ENCODE peak calls at places on chromosomes 2 and 18, in four cellular contexts. H is gastrocnemius medialis, C is HCT116, D is K562. A is an unnamed sample.
A peak's percentile ranks its signal among the peaks of the same experiment; 100 is the strongest.

GRCh38 chr2:215548714-215549113 is 112.8 kb upstream of the FN1 start:
- DNase-seq in H (no peak), C (no peak), D (no peak), A (no peak)

GRCh38 chr2:16900405-16901025 is 234.9 kb upstream of the CYRIA start:
- DNase-seq in H (no peak), C (peak; percentile 45), D (peak; percentile 10), A (no peak)

GRCh38 chr2:189799531-189799930 is 15.3 kb downstream of the PMS1 start:
- DNase-seq in H (no peak), C (no peak), D (no peak), A (no peak)

GRCh38 chr2:231902598-231902997 is 23.6 kb downstream of the NPPC start:
- DNase-seq in H (no peak), C (no peak), D (no peak), A (no peak)

GRCh38 chr2:40554665-40555294 is 102.9 kb upstream of the SLC8A1 start:
- DNase-seq in H (peak; percentile 13), C (peak; percentile 27), D (peak; percentile 17), A (peak; percentile 79)

GRCh38 chr2:45843136-45843535 is 191.7 kb downstream of the PRKCE start:
- DNase-seq in H (no peak), C (no peak), D (no peak), A (no peak)

GRCh38 chr2:3037196-3038194 is 340.1 kb downstream of the EIPR1 start:
- DNase-seq in H (no peak), C (no peak), D (no peak), A (no peak)

GRCh38 chr18:59954746-59955145 is 55.0 kb downstream of the PMAIP1 start:
- DNase-seq in H (no peak), C (peak; percentile 84), D (no peak), A (no peak)

GRCh38 chr2:133503323-133503722 is 64.9 kb downstream of the NCKAP5 start:
- DNase-seq in H (no peak), C (no peak), D (no peak), A (no peak)

GRCh38 chr2:84882415-84882738 is 1.5 kb upstream of the TRABD2A start:
- DNase-seq in H (no peak), C (no peak), D (no peak), A (no peak)
- TF ChIP-seq POLR2A in H (no peak), C (no peak), D (no peak), A (no peak)

DNA sequence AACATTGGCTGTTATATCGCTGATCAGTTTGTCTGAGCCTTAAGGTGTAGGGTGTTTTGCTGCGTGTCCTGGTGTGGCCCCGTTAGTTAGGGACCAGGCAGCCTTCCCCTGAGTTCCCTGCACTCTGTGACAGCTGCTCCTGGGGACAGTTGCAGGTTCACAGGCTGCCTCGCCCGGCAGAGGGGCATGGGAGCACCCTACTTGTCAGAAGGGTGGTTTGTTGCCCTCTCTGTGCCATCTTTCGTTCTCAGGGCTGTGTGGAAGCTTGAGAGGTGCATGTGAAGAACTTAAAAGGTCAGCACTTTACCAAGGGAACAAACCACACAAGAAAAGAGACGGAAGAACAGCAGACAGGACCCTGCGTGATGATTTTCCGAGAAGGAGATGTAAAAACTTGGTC is 159.6 kb downstream of the LDLRAD4 start:
- DNase-seq in H (no peak), C (no peak), D (no peak), A (no peak)
- H3K4me3 ChIP-seq in H (no peak overlapping the region), C (no peak overlapping the region), D (no peak overlapping the region), A (no peak overlapping the region)

GRCh38 chr2:85802337-85803103 is 48.7 kb downstream of the ATOH8 start:
- DNase-seq in H (no peak), C (no peak), D (no peak), A (peak; percentile 18)

GRCh38 chr2:85804026-85804425 is 50.2 kb downstream of the ATOH8 start:
- DNase-seq in H (no peak), C (no peak), D (no peak), A (peak; percentile 41)

GRCh38 chr2:85807756-85808155 is 54.0 kb downstream of the ATOH8 start:
- DNase-seq in H (no peak), C (no peak), D (no peak), A (peak; percentile 55)

GRCh38 chr2:85804583-85804982 is 50.8 kb downstream of the ATOH8 start:
- DNase-seq in H (no peak), C (no peak), D (peak; percentile 67), A (peak; percentile 13)

DNA sequence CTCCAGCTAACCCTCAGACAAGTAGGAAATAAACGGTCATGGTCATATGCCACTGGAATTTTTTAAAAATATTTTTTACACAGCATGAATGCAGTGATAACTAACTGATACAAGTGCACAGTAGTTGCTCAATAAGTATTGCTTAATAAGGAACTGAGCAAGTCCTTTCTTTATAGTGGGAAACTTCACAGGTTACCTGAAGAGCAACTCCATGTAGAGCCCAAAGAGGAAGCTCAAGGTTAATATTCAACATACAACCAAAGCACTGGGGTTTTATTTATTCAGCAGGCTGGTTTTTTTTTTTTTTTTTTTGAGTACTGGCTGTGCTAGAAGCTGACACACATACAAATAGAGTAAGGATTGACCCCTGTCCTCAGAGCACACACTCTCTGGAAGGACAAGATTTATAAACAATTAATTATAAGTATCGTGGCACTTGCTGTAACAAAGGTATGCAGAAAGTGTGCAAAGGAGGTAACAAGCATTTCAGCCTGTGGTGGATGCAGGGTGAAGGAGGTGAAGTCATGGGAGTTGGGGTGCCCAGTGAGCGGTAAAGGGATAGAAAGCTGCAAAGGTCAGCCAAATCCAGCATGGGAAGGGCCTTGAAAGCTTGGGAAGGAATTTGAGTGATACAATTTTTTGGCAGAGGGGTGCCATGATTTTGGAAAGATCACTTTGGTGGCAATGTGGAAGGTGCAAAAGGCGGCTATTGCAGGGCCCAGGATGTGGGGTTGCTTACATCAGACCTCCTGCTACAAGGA is 52.7 kb downstream of the ATOH8 start:
- DNase-seq in H (no peak), C (no peak), D (no peak), A (no peak)
- TF ChIP-seq POLR2A in H (no peak), C (no peak), D (no peak), A (no peak)

DNA sequence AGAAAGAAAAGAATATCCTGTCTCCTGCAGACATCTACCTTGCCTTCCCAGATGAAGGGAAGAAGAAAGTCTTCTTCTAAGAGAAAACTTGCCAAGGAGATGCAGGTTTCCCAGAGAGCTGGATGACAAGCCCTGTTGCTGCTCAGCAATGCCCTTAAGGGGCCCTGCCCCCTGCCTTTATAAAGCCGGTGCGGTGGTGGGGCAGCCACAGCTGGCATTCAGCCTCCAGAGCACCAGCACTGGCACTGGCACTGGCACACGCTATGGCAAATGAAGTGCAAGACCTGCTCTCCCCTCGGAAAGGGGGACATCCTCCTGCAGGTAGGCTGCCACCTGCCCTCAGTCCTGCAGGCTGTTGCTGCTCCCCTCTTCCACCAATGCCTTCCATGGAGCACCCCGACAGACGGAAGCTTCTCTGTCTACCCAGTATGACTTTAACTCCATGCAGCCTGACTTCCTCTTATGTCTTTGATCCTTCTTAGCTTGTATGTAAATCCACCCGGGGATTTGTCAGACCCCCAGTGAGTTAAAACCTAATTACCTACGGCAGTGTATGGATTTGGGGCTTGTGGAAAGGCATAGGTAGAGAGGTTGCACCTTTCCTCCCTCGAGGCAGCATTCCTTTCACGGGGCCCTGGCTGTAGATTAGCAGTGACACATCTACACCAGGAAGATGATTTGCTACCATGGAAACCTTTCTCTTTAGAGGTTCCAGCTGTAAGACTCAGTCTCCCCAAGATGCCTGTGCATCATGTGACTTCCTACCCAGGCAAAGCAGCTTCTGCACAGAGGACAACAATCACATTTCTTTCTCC is at the start of gene DAPL1:
- DNase-seq in H (no peak), C (no peak), D (no peak), A (no peak)
- H3K4me3 ChIP-seq in H (no peak within 1 kb of the TSS), C (no peak within 1 kb of the TSS), D (no peak within 1 kb of the TSS), A (peak within 1 kb of the TSS; percentile 50)